ENCODE peak calls at places on chromosomes 5 and 9, in ten cellular contexts. One of them, this sample, is unnamed.

GRCh38 chr5:145562931-145563330 is 272.2 kb downstream of the PRELID2 start:
- DNase-seq in tibial nerve: no peak
- DNase-seq in kidney: no peak
- DNase-seq in H9: no peak
- DNase-seq in A549: no peak
- DNase-seq in SK-N-SH: no peak
- DNase-seq in mammary epithelial cell: no peak
- DNase-seq in right lobe of liver: no peak
- DNase-seq in upper lobe of right lung: no peak
- DNase-seq in neural progenitor cell: no peak
- DNase-seq in this sample: no peak

GRCh38 chr5:94908889-94909480 is 290.5 kb downstream of the SLF1 start:
- DNase-seq in kidney: no peak
- DNase-seq in tibial nerve: no peak
- DNase-seq in A549: peak
- DNase-seq in SK-N-SH: peak
- DNase-seq in upper lobe of right lung: no peak
- DNase-seq in H9: no peak
- DNase-seq in neural progenitor cell: peak
- DNase-seq in right lobe of liver: no peak
- DNase-seq in mammary epithelial cell: peak
- DNase-seq in this sample: no peak

GRCh38 chr5:54390015-54390414 is 65.5 kb upstream of the HSPB3 start:
- DNase-seq in kidney: no peak
- DNase-seq in upper lobe of right lung: no peak
- DNase-seq in neural progenitor cell: no peak
- DNase-seq in right lobe of liver: no peak
- DNase-seq in SK-N-SH: no peak
- DNase-seq in H9: no peak
- DNase-seq in A549: peak
- DNase-seq in mammary epithelial cell: peak
- DNase-seq in tibial nerve: no peak
- DNase-seq in this sample: no peak

GRCh38 chr9:19934301-19934868 is 145.5 kb upstream of the SLC24A2 start:
- DNase-seq in A549: peak
- DNase-seq in kidney: peak
- DNase-seq in upper lobe of right lung: no peak
- DNase-seq in SK-N-SH: no peak
- DNase-seq in neural progenitor cell: peak
- DNase-seq in mammary epithelial cell: no peak
- DNase-seq in tibial nerve: peak
- DNase-seq in H9: peak
- DNase-seq in right lobe of liver: no peak
- DNase-seq in this sample: no peak

GRCh38 chr9:130867556-130867955 is 29.1 kb downstream of the QRFP start:
- DNase-seq in right lobe of liver: peak
- DNase-seq in A549: no peak
- DNase-seq in mammary epithelial cell: no peak
- DNase-seq in kidney: peak
- DNase-seq in H9: no peak
- DNase-seq in neural progenitor cell: no peak
- DNase-seq in tibial nerve: no peak
- DNase-seq in upper lobe of right lung: peak
- DNase-seq in SK-N-SH: no peak
- DNase-seq in this sample: no peak

GRCh38 chr5:41009228-41009627 is 61.9 kb downstream of the MROH2B start:
- DNase-seq in H9: no peak
- DNase-seq in neural progenitor cell: no peak
- DNase-seq in upper lobe of right lung: no peak
- DNase-seq in right lobe of liver: no peak
- DNase-seq in kidney: no peak
- DNase-seq in A549: peak
- DNase-seq in tibial nerve: no peak
- DNase-seq in SK-N-SH: peak
- DNase-seq in mammary epithelial cell: peak
- DNase-seq in this sample: no peak

GRCh38 chr9:7489018-7489417 is 310.6 kb downstream of the DMAC1 start:
- DNase-seq in A549: no peak
- DNase-seq in H9: no peak
- DNase-seq in mammary epithelial cell: peak
- DNase-seq in kidney: no peak
- DNase-seq in upper lobe of right lung: no peak
- DNase-seq in SK-N-SH: peak
- DNase-seq in tibial nerve: no peak
- DNase-seq in right lobe of liver: peak
- DNase-seq in neural progenitor cell: no peak
- DNase-seq in this sample: no peak

GRCh38 chr9:37966443-37967271 is 62.7 kb upstream of the SLC25A51 start:
- DNase-seq in SK-N-SH: no peak
- DNase-seq in tibial nerve: no peak
- DNase-seq in upper lobe of right lung: peak
- DNase-seq in A549: no peak
- DNase-seq in neural progenitor cell: no peak
- DNase-seq in right lobe of liver: peak
- DNase-seq in mammary epithelial cell: no peak
- DNase-seq in H9: no peak
- DNase-seq in kidney: peak
- DNase-seq in this sample: no peak

GRCh38 chr5:121982500-121983261 is 20.9 kb downstream of the SRFBP1 start:
- DNase-seq in SK-N-SH: no peak
- DNase-seq in mammary epithelial cell: peak
- DNase-seq in tibial nerve: no peak
- DNase-seq in H9: no peak
- DNase-seq in upper lobe of right lung: no peak
- DNase-seq in kidney: no peak
- DNase-seq in A549: no peak
- DNase-seq in right lobe of liver: no peak
- DNase-seq in neural progenitor cell: no peak
- DNase-seq in this sample: no peak

DNA sequence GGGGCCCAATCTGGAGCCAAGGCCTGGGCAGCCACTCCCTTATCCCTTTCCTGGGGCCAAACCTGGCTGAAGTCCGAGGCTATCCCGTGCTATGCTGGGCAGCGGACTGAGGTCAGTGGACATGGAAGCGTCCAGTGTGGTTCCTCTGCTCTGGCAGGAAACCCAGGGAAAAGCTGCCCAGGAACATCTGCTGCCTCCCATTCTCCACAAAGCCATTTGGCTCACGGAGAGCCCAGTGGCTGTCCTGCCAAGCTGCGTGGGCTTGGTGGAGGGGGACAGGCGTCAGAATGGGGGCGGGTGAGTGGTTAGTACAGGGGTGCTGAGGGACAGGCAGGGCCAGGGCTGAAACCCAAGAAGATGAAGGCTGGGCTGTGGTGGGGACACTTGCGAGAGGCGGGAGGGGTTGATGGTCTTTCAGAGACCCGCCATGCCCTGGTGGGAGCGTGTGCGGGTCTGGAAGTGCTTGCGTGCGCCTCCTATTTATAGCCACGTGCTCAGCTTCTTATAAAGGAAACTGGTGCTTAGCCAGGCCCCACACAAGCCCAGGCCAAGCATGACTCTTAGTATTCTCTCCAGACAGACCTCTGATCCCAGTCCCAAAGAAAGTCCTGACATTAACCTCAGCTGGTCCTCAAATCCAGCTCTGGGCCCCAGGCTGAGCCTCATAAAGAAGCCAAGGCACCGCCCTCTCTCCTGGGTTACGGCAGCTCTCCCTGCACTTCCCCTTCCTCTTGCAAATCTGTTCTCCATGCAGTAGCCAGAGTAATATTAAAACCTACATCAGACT is 9.4 kb upstream of the SLC6A7 start:
- DNase-seq in kidney: peak
- DNase-seq in A549: no peak
- DNase-seq in mammary epithelial cell: no peak
- DNase-seq in neural progenitor cell: no peak
- DNase-seq in tibial nerve: peak
- DNase-seq in upper lobe of right lung: peak
- DNase-seq in H9: no peak
- DNase-seq in right lobe of liver: no peak
- DNase-seq in SK-N-SH: no peak
- DNase-seq in this sample: no peak
- H3K27ac ChIP-seq in kidney: peak
- H3K27ac ChIP-seq in A549: no peak
- H3K27ac ChIP-seq in mammary epithelial cell: no peak
- H3K27ac ChIP-seq in neural progenitor cell: no peak
- H3K27ac ChIP-seq in tibial nerve: peak
- H3K27ac ChIP-seq in upper lobe of right lung: peak
- H3K27ac ChIP-seq in H9: no peak
- H3K27ac ChIP-seq in right lobe of liver: no peak
- H3K27ac ChIP-seq in SK-N-SH: no peak
- H3K27ac ChIP-seq in this sample: peak

DNA sequence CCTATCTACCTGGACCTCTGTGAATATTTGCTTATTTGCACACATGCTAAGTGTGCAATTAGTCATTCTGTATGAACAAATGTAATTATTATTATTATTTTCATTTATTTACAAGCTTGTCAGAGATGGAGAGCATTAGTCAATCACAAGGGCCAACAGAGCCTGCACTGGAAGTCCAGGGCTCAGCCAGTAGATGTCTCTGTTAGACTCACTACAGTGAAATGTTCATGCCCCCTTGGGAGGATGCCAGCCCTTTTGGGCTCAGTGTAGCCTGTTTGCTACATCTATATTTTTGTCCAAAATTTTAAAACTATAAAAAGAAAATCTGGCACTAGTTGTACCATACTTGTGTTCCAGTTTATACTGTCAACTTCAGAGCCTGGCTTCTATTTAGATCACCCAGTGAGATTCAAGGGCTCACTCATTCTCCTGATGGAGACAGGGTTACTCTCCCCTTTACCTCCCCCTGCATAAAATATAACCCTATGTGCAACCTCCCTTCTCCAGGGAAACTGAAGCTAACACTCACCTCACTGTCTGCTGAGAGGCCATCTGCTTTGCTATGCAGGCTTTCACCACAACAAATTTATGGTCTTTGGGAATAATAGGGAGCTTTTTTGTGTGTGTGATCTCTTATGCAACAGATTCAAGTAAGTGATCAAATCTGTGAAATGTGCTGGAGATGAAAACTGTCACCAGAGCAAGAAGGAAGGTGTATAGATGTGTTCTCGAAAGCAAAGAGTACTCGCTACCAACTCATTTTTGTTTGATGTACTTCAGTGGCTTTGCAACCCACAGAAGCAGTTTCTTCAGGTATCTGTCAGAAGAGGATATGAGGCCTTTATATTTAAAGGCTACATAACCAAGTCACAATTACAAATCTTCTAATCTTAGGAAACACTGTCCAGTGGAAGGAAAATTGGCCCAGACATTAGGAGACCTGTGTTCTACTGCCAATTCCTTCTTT is 99.9 kb upstream of the TLE4 start:
- DNase-seq in SK-N-SH: peak
- DNase-seq in right lobe of liver: no peak
- DNase-seq in mammary epithelial cell: peak
- DNase-seq in neural progenitor cell: peak
- DNase-seq in H9: no peak
- DNase-seq in kidney: peak
- DNase-seq in tibial nerve: peak
- DNase-seq in upper lobe of right lung: no peak
- DNase-seq in A549: no peak
- DNase-seq in this sample: no peak
- TF ChIP-seq CTCF in SK-N-SH: peak
- TF ChIP-seq CTCF in right lobe of liver: no peak
- TF ChIP-seq CTCF in mammary epithelial cell: peak
- TF ChIP-seq CTCF in neural progenitor cell: peak
- TF ChIP-seq CTCF in H9: peak
- TF ChIP-seq CTCF in kidney: peak
- TF ChIP-seq CTCF in tibial nerve: peak
- TF ChIP-seq CTCF in upper lobe of right lung: peak
- TF ChIP-seq CTCF in A549: peak
- TF ChIP-seq CTCF in this sample: peak

GRCh38 chr9:111719541-111719940 is 58.1 kb downstream of the GNG10 start:
- DNase-seq in H9: no peak
- DNase-seq in upper lobe of right lung: no peak
- DNase-seq in A549: no peak
- DNase-seq in tibial nerve: no peak
- DNase-seq in right lobe of liver: no peak
- DNase-seq in mammary epithelial cell: no peak
- DNase-seq in neural progenitor cell: no peak
- DNase-seq in SK-N-SH: no peak
- DNase-seq in kidney: no peak
- DNase-seq in this sample: no peak
- H3K27ac ChIP-seq in H9: no peak
- H3K27ac ChIP-seq in upper lobe of right lung: no peak
- H3K27ac ChIP-seq in A549: no peak
- H3K27ac ChIP-seq in tibial nerve: no peak
- H3K27ac ChIP-seq in right lobe of liver: no peak
- H3K27ac ChIP-seq in mammary epithelial cell: no peak
- H3K27ac ChIP-seq in neural progenitor cell: no peak
- H3K27ac ChIP-seq in SK-N-SH: no peak
- H3K27ac ChIP-seq in kidney: no peak
- H3K27ac ChIP-seq in this sample: no peak

GRCh38 chr9:21561502-21561901 is 79.4 kb upstream of the IFNE start:
- DNase-seq in mammary epithelial cell: no peak
- DNase-seq in A549: no peak
- DNase-seq in neural progenitor cell: no peak
- DNase-seq in upper lobe of right lung: no peak
- DNase-seq in H9: no peak
- DNase-seq in tibial nerve: no peak
- DNase-seq in SK-N-SH: no peak
- DNase-seq in right lobe of liver: no peak
- DNase-seq in kidney: no peak
- DNase-seq in this sample: no peak

GRCh38 chr9:21560281-21560745 is 78.2 kb upstream of the IFNE start:
- DNase-seq in A549: no peak
- DNase-seq in neural progenitor cell: no peak
- DNase-seq in kidney: no peak
- DNase-seq in upper lobe of right lung: no peak
- DNase-seq in tibial nerve: no peak
- DNase-seq in right lobe of liver: no peak
- DNase-seq in mammary epithelial cell: no peak
- DNase-seq in H9: no peak
- DNase-seq in SK-N-SH: no peak
- DNase-seq in this sample: no peak

GRCh38 chr9:21565137-21565536 is 83.0 kb upstream of the IFNE start:
- DNase-seq in right lobe of liver: no peak
- DNase-seq in upper lobe of right lung: no peak
- DNase-seq in H9: no peak
- DNase-seq in neural progenitor cell: no peak
- DNase-seq in A549: no peak
- DNase-seq in kidney: no peak
- DNase-seq in tibial nerve: no peak
- DNase-seq in SK-N-SH: no peak
- DNase-seq in mammary epithelial cell: peak
- DNase-seq in this sample: no peak

GRCh38 chr9:21567926-21568325 is 85.8 kb upstream of the IFNE start:
- DNase-seq in A549: no peak
- DNase-seq in tibial nerve: no peak
- DNase-seq in mammary epithelial cell: no peak
- DNase-seq in neural progenitor cell: no peak
- DNase-seq in kidney: no peak
- DNase-seq in right lobe of liver: no peak
- DNase-seq in SK-N-SH: no peak
- DNase-seq in upper lobe of right lung: no peak
- DNase-seq in H9: no peak
- DNase-seq in this sample: no peak

DNA sequence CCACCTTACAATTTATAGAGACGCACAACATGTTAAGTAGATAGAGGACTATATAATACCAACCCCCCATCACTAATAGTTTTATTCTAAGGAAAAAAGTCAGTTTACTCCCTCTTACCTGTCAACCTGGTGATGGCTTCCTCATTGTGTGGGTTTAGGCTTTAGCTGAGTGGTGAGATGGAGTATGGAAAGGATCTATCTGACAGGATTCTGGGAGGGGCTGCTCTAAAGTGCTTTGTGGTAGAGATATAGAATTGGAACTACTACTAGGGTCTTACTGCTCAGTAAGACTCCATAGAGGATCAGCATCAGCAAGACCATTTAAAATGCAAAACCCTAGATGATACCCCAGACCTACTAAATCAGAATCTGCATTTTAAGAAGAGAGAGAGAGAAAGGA is 82.1 kb upstream of the IFNE start:
- DNase-seq in upper lobe of right lung: no peak
- DNase-seq in tibial nerve: no peak
- DNase-seq in SK-N-SH: no peak
- DNase-seq in kidney: no peak
- DNase-seq in H9: no peak
- DNase-seq in A549: no peak
- DNase-seq in mammary epithelial cell: no peak
- DNase-seq in right lobe of liver: no peak
- DNase-seq in neural progenitor cell: no peak
- DNase-seq in this sample: no peak
- TF ChIP-seq CTCF in upper lobe of right lung: no peak
- TF ChIP-seq CTCF in tibial nerve: no peak
- TF ChIP-seq CTCF in SK-N-SH: no peak
- TF ChIP-seq CTCF in kidney: no peak
- TF ChIP-seq CTCF in H9: no peak
- TF ChIP-seq CTCF in A549: no peak
- TF ChIP-seq CTCF in mammary epithelial cell: no peak
- TF ChIP-seq CTCF in right lobe of liver: no peak
- TF ChIP-seq CTCF in neural progenitor cell: no peak
- TF ChIP-seq CTCF in this sample: no peak